ENCODE peak calls at places on chromosome 21, in five cellular contexts. One of them, this sample, is unnamed.

GRCh38 chr21:35963920-35964451 is 96.3 kb downstream of the SETD4 start:
- DNase-seq in glutamatergic neuron: no peak
- DNase-seq in left colon: no peak
- DNase-seq in NCI-H1417: no peak
- DNase-seq in foreskin fibroblast: peak
- DNase-seq in this sample: no peak

GRCh38 chr21:33971492-33972013 is 55.9 kb upstream of the ATP5PO start:
- DNase-seq in glutamatergic neuron: no peak
- DNase-seq in left colon: no peak
- DNase-seq in NCI-H1417: no peak
- DNase-seq in foreskin fibroblast: no peak
- DNase-seq in this sample: peak

GRCh38 chr21:27062441-27062840 is 95.6 kb upstream of the ADAMTS5 start:
- DNase-seq in glutamatergic neuron: no peak
- DNase-seq in left colon: no peak
- DNase-seq in NCI-H1417: no peak
- DNase-seq in foreskin fibroblast: no peak
- DNase-seq in this sample: no peak

GRCh38 chr21:31326478-31327247 is 17.4 kb downstream of the TIAM1 start:
- DNase-seq in glutamatergic neuron: peak
- DNase-seq in left colon: no peak
- DNase-seq in NCI-H1417: no peak
- DNase-seq in foreskin fibroblast: peak
- DNase-seq in this sample: no peak

GRCh38 chr21:25956993-25957714 is 213.4 kb downstream of the APP start:
- DNase-seq in glutamatergic neuron: no peak
- DNase-seq in left colon: no peak
- DNase-seq in NCI-H1417: no peak
- DNase-seq in foreskin fibroblast: peak
- DNase-seq in this sample: no peak

GRCh38 chr21:45291613-45292398 is 4.1 kb upstream of the POFUT2 start:
- DNase-seq in glutamatergic neuron: no peak
- DNase-seq in left colon: peak
- DNase-seq in NCI-H1417: no peak
- DNase-seq in foreskin fibroblast: no peak
- DNase-seq in this sample: no peak

GRCh38 chr21:33149166-33149565 is 79.2 kb downstream of the OLIG1 start:
- DNase-seq in glutamatergic neuron: peak
- DNase-seq in left colon: no peak
- DNase-seq in NCI-H1417: peak
- DNase-seq in foreskin fibroblast: no peak
- DNase-seq in this sample: no peak

GRCh38 chr21:16908087-16908486 is 604.8 kb upstream of the CXADR start:
- DNase-seq in glutamatergic neuron: no peak
- DNase-seq in left colon: no peak
- DNase-seq in NCI-H1417: peak
- DNase-seq in foreskin fibroblast: peak
- DNase-seq in this sample: no peak

GRCh38 chr21:36065497-36066036 is 4.3 kb upstream of the CBR1 start:
- DNase-seq in glutamatergic neuron: no peak
- DNase-seq in left colon: no peak
- DNase-seq in NCI-H1417: peak
- DNase-seq in foreskin fibroblast: peak
- DNase-seq in this sample: peak

GRCh38 chr21:38303300-38303699 is 46.5 kb downstream of the KCNJ15 start:
- DNase-seq in glutamatergic neuron: no peak
- DNase-seq in left colon: no peak
- DNase-seq in NCI-H1417: no peak
- DNase-seq in foreskin fibroblast: peak
- DNase-seq in this sample: peak

GRCh38 chr21:32306021-32306780 is 7.5 kb downstream of the MRAP start:
- DNase-seq in glutamatergic neuron: peak
- DNase-seq in left colon: no peak
- DNase-seq in NCI-H1417: no peak
- DNase-seq in foreskin fibroblast: no peak
- DNase-seq in this sample: no peak

GRCh38 chr21:34936299-34936698 is 112.8 kb downstream of the RUNX1 start:
- DNase-seq in glutamatergic neuron: peak
- DNase-seq in left colon: no peak
- DNase-seq in NCI-H1417: no peak
- DNase-seq in foreskin fibroblast: no peak
- DNase-seq in this sample: no peak

GRCh38 chr21:36297938-36298572 is 21.9 kb upstream of the MORC3 start:
- DNase-seq in glutamatergic neuron: no peak
- DNase-seq in left colon: peak
- DNase-seq in NCI-H1417: no peak
- DNase-seq in foreskin fibroblast: no peak
- DNase-seq in this sample: no peak

GRCh38 chr21:14877581-14878228 is 187.1 kb downstream of the NRIP1 start:
- DNase-seq in glutamatergic neuron: no peak
- DNase-seq in left colon: no peak
- DNase-seq in NCI-H1417: no peak
- DNase-seq in foreskin fibroblast: no peak
- DNase-seq in this sample: peak

GRCh38 chr21:45219517-45219916 is 68.2 kb downstream of the POFUT2 start:
- DNase-seq in glutamatergic neuron: no peak
- DNase-seq in left colon: no peak
- DNase-seq in NCI-H1417: no peak
- DNase-seq in foreskin fibroblast: no peak
- DNase-seq in this sample: no peak

GRCh38 chr21:36698160-36699025 is 522 bp upstream of the SIM2 start:
- DNase-seq in glutamatergic neuron: peak
- DNase-seq in left colon: no peak
- DNase-seq in NCI-H1417: no peak
- DNase-seq in foreskin fibroblast: no peak
- DNase-seq in this sample: no peak

GRCh38 chr21:42199488-42200463 is 19.2 kb upstream of the ABCG1 start:
- DNase-seq in glutamatergic neuron: no peak
- DNase-seq in left colon: no peak
- DNase-seq in NCI-H1417: peak
- DNase-seq in foreskin fibroblast: peak
- DNase-seq in this sample: peak

GRCh38 chr21:33750017-33750416 is 107.7 kb downstream of the ITSN1 start:
- DNase-seq in glutamatergic neuron: no peak
- DNase-seq in left colon: no peak
- DNase-seq in NCI-H1417: no peak
- DNase-seq in foreskin fibroblast: no peak
- DNase-seq in this sample: no peak

GRCh38 chr21:42533963-42534355 is 20.3 kb downstream of the SLC37A1 start:
- DNase-seq in glutamatergic neuron: no peak
- DNase-seq in left colon: no peak
- DNase-seq in NCI-H1417: no peak
- DNase-seq in foreskin fibroblast: no peak
- DNase-seq in this sample: no peak

GRCh38 chr21:45826733-45827692 is 154.6 kb upstream of the COL6A1 start:
- DNase-seq in glutamatergic neuron: no peak
- DNase-seq in left colon: no peak
- DNase-seq in NCI-H1417: no peak
- DNase-seq in foreskin fibroblast: no peak
- DNase-seq in this sample: no peak

GRCh38 chr21:27363719-27364479 is 397.0 kb upstream of the ADAMTS5 start:
- DNase-seq in glutamatergic neuron: no peak
- DNase-seq in left colon: no peak
- DNase-seq in NCI-H1417: no peak
- DNase-seq in foreskin fibroblast: no peak
- DNase-seq in this sample: no peak

GRCh38 chr21:25462517-25462971 is 144.7 kb downstream of the MRPL39 start:
- DNase-seq in glutamatergic neuron: no peak
- DNase-seq in left colon: no peak
- DNase-seq in NCI-H1417: no peak
- DNase-seq in foreskin fibroblast: no peak
- DNase-seq in this sample: no peak

GRCh38 chr21:34313116-34313515 is 50.7 kb upstream of the KCNE2 start:
- DNase-seq in glutamatergic neuron: no peak
- DNase-seq in left colon: no peak
- DNase-seq in NCI-H1417: no peak
- DNase-seq in foreskin fibroblast: no peak
- DNase-seq in this sample: no peak

GRCh38 chr21:35179990-35180557 is 131.0 kb upstream of the RUNX1 start:
- DNase-seq in glutamatergic neuron: no peak
- DNase-seq in left colon: no peak
- DNase-seq in NCI-H1417: no peak
- DNase-seq in foreskin fibroblast: peak
- DNase-seq in this sample: no peak

GRCh38 chr21:44991538-44992483 is 52.0 kb downstream of the SLX9 start:
- DNase-seq in glutamatergic neuron: peak
- DNase-seq in left colon: no peak
- DNase-seq in NCI-H1417: no peak
- DNase-seq in foreskin fibroblast: no peak
- DNase-seq in this sample: no peak

GRCh38 chr21:45794040-45794439 is 150.5 kb downstream of the PCBP3 start:
- DNase-seq in glutamatergic neuron: no peak
- DNase-seq in left colon: no peak
- DNase-seq in NCI-H1417: no peak
- DNase-seq in foreskin fibroblast: no peak
- DNase-seq in this sample: no peak

GRCh38 chr21:27513825-27514224 is 546.9 kb upstream of the ADAMTS5 start:
- DNase-seq in glutamatergic neuron: no peak
- DNase-seq in left colon: no peak
- DNase-seq in NCI-H1417: no peak
- DNase-seq in foreskin fibroblast: peak
- DNase-seq in this sample: no peak

GRCh38 chr21:23853796-23854379 is 1753.4 kb downstream of the MRPL39 start:
- DNase-seq in glutamatergic neuron: no peak
- DNase-seq in left colon: no peak
- DNase-seq in NCI-H1417: peak
- DNase-seq in foreskin fibroblast: no peak
- DNase-seq in this sample: no peak

GRCh38 chr21:26171310-26172100 is 935 bp upstream of the APP start:
- DNase-seq in glutamatergic neuron: peak
- DNase-seq in left colon: no peak
- DNase-seq in NCI-H1417: peak
- DNase-seq in foreskin fibroblast: no peak
- DNase-seq in this sample: no peak

GRCh38 chr21:34545079-34545884 is 33.3 kb upstream of the KCNE1 start:
- DNase-seq in glutamatergic neuron: no peak
- DNase-seq in left colon: no peak
- DNase-seq in NCI-H1417: peak
- DNase-seq in foreskin fibroblast: peak
- DNase-seq in this sample: peak

GRCh38 chr21:35198982-35199732 is 150.1 kb upstream of the RUNX1 start:
- DNase-seq in glutamatergic neuron: no peak
- DNase-seq in left colon: no peak
- DNase-seq in NCI-H1417: no peak
- DNase-seq in foreskin fibroblast: no peak
- DNase-seq in this sample: no peak

This sample was measured in SJSA1.